ENCODE peak calls at places on chromosomes 6 and 20, in four cellular contexts. B, U, T and L are unnamed samples.
A peak's percentile ranks its signal among the peaks of the same experiment; 100 is the strongest.

GRCh38 chr20:52279667-52280180 is 88.1 kb upstream of the ZFP64 start:
- DNase-seq in B (no peak), U (no peak), T (no peak), L (no peak)

GRCh38 chr20:44170796-44171410 is 16.1 kb downstream of the JPH2 start:
- DNase-seq in B (no peak), U (no peak), T (no peak), L (no peak)

GRCh38 chr6:166253277-166254229 is 54.6 kb downstream of the PRR18 start:
- DNase-seq in B (no peak), U (peak; percentile 94), T (peak; percentile 50), L (no peak)

GRCh38 chr6:20092071-20092566 is 120.2 kb downstream of the MBOAT1 start:
- DNase-seq in B (no peak), U (no peak), T (peak; percentile 59), L (peak; percentile 84)

GRCh38 chr6:29845405-29846006 is 17.9 kb downstream of the HLA-G start:
- DNase-seq in B (no peak), U (no peak), T (peak; percentile 46), L (no peak)

GRCh38 chr6:163983601-163984445 is 569.3 kb downstream of the QKI start:
- DNase-seq in B (no peak), U (no peak), T (peak; percentile 11), L (no peak)

GRCh38 chr6:42860481-42860880 is 18.9 kb upstream of the RPL7L1 start:
- DNase-seq in B (no peak), U (no peak), T (no peak), L (no peak)

GRCh38 chr6:168004023-168004422 is 6.6 kb downstream of the KIF25 start:
- DNase-seq in B (no peak), U (no peak), T (no peak), L (no peak)

GRCh38 chr20:37411408-37412306 is 65.7 kb downstream of the SRC start:
- DNase-seq in B (no peak), U (peak; percentile 39), T (no peak), L (no peak)

GRCh38 chr6:100622907-100623692 is 158.4 kb upstream of the SIM1 start:
- DNase-seq in B (no peak), U (no peak), T (no peak), L (no peak)